ENCODE peak calls at places on chromosomes 13 and 19, in nine cellular contexts. One of them, this sample, is unnamed.

GRCh38 chr13:31880849-31881494 is 141.6 kb downstream of the RXFP2 start:
- DNase-seq in iris pigment epithelial cell: peak
- DNase-seq in fibroblast of pulmonary artery: no peak
- DNase-seq in NCI-H460: no peak
- DNase-seq in NCI-H2081: no peak
- DNase-seq in T-helper 2 cell: no peak
- DNase-seq in caudate nucleus: no peak
- DNase-seq in DMS53: no peak
- DNase-seq in memory B cell: no peak
- DNase-seq in this sample: no peak

GRCh38 chr13:113791761-113792160 is 32.7 kb downstream of the TMEM255B start:
- DNase-seq in iris pigment epithelial cell: no peak
- DNase-seq in fibroblast of pulmonary artery: no peak
- DNase-seq in NCI-H460: no peak
- DNase-seq in NCI-H2081: no peak
- DNase-seq in T-helper 2 cell: no peak
- DNase-seq in caudate nucleus: no peak
- DNase-seq in DMS53: no peak
- DNase-seq in memory B cell: no peak
- DNase-seq in this sample: no peak

GRCh38 chr13:77533875-77534788 is 1.4 kb upstream of the SCEL start:
- DNase-seq in iris pigment epithelial cell: peak
- DNase-seq in fibroblast of pulmonary artery: no peak
- DNase-seq in NCI-H460: no peak
- DNase-seq in NCI-H2081: no peak
- DNase-seq in T-helper 2 cell: no peak
- DNase-seq in caudate nucleus: no peak
- DNase-seq in DMS53: peak
- DNase-seq in memory B cell: no peak
- DNase-seq in this sample: no peak

GRCh38 chr13:66922444-66922843 is 307.7 kb downstream of the PCDH9 start:
- DNase-seq in iris pigment epithelial cell: no peak
- DNase-seq in fibroblast of pulmonary artery: no peak
- DNase-seq in NCI-H460: no peak
- DNase-seq in NCI-H2081: no peak
- DNase-seq in T-helper 2 cell: no peak
- DNase-seq in caudate nucleus: no peak
- DNase-seq in DMS53: no peak
- DNase-seq in memory B cell: no peak
- DNase-seq in this sample: no peak

GRCh38 chr13:101783554-101783953 is 331.1 kb downstream of the ITGBL1 start:
- DNase-seq in iris pigment epithelial cell: no peak
- DNase-seq in fibroblast of pulmonary artery: no peak
- DNase-seq in NCI-H460: no peak
- DNase-seq in NCI-H2081: no peak
- DNase-seq in T-helper 2 cell: no peak
- DNase-seq in caudate nucleus: no peak
- DNase-seq in DMS53: no peak
- DNase-seq in memory B cell: no peak
- DNase-seq in this sample: no peak

GRCh38 chr19:31330761-31331160 is 18.5 kb downstream of the TSHZ3 start:
- DNase-seq in iris pigment epithelial cell: no peak
- DNase-seq in fibroblast of pulmonary artery: no peak
- DNase-seq in NCI-H460: no peak
- DNase-seq in NCI-H2081: no peak
- DNase-seq in T-helper 2 cell: no peak
- DNase-seq in caudate nucleus: no peak
- DNase-seq in DMS53: no peak
- DNase-seq in memory B cell: no peak
- DNase-seq in this sample: no peak

GRCh38 chr13:55244991-55245644 is 1895.6 kb upstream of the PRR20A start:
- DNase-seq in iris pigment epithelial cell: no peak
- DNase-seq in fibroblast of pulmonary artery: no peak
- DNase-seq in NCI-H460: peak
- DNase-seq in NCI-H2081: peak
- DNase-seq in T-helper 2 cell: no peak
- DNase-seq in caudate nucleus: no peak
- DNase-seq in DMS53: peak
- DNase-seq in memory B cell: no peak
- DNase-seq in this sample: no peak

GRCh38 chr13:95641291-95641811 is 3.2 kb downstream of the DZIP1 start:
- DNase-seq in iris pigment epithelial cell: peak
- DNase-seq in fibroblast of pulmonary artery: peak
- DNase-seq in NCI-H460: no peak
- DNase-seq in NCI-H2081: no peak
- DNase-seq in T-helper 2 cell: no peak
- DNase-seq in caudate nucleus: peak
- DNase-seq in DMS53: peak
- DNase-seq in memory B cell: no peak
- DNase-seq in this sample: no peak

GRCh38 chr13:30371649-30372265 is 50.5 kb upstream of the UBE2L5 start:
- DNase-seq in iris pigment epithelial cell: peak
- DNase-seq in fibroblast of pulmonary artery: peak
- DNase-seq in NCI-H460: no peak
- DNase-seq in NCI-H2081: no peak
- DNase-seq in T-helper 2 cell: peak
- DNase-seq in caudate nucleus: no peak
- DNase-seq in DMS53: peak
- DNase-seq in memory B cell: peak
- DNase-seq in this sample: peak

GRCh38 chr13:34410653-34411052 is 531.4 kb upstream of the NBEA start:
- DNase-seq in iris pigment epithelial cell: no peak
- DNase-seq in fibroblast of pulmonary artery: peak
- DNase-seq in NCI-H460: no peak
- DNase-seq in NCI-H2081: no peak
- DNase-seq in T-helper 2 cell: no peak
- DNase-seq in caudate nucleus: no peak
- DNase-seq in DMS53: no peak
- DNase-seq in memory B cell: no peak
- DNase-seq in this sample: no peak

GRCh38 chr13:21826214-21827015 is 155.5 kb downstream of the FGF9 start:
- DNase-seq in iris pigment epithelial cell: no peak
- DNase-seq in fibroblast of pulmonary artery: no peak
- DNase-seq in NCI-H460: no peak
- DNase-seq in NCI-H2081: no peak
- DNase-seq in T-helper 2 cell: no peak
- DNase-seq in caudate nucleus: no peak
- DNase-seq in DMS53: peak
- DNase-seq in memory B cell: no peak
- DNase-seq in this sample: no peak

GRCh38 chr13:21232599-21232998 is 56.1 kb downstream of the MRPL57 start:
- DNase-seq in iris pigment epithelial cell: no peak
- DNase-seq in fibroblast of pulmonary artery: no peak
- DNase-seq in NCI-H460: no peak
- DNase-seq in NCI-H2081: no peak
- DNase-seq in T-helper 2 cell: no peak
- DNase-seq in caudate nucleus: no peak
- DNase-seq in DMS53: no peak
- DNase-seq in memory B cell: no peak
- DNase-seq in this sample: no peak

GRCh38 chr19:17681505-17682125 is 6.5 kb downstream of the UNC13A start:
- DNase-seq in iris pigment epithelial cell: peak
- DNase-seq in fibroblast of pulmonary artery: peak
- DNase-seq in NCI-H460: peak
- DNase-seq in NCI-H2081: no peak
- DNase-seq in T-helper 2 cell: no peak
- DNase-seq in caudate nucleus: no peak
- DNase-seq in DMS53: no peak
- DNase-seq in memory B cell: no peak
- DNase-seq in this sample: no peak

GRCh38 chr13:105804561-105805190 is 730.8 kb downstream of the EFNB2 start:
- DNase-seq in iris pigment epithelial cell: peak
- DNase-seq in fibroblast of pulmonary artery: peak
- DNase-seq in NCI-H460: no peak
- DNase-seq in NCI-H2081: no peak
- DNase-seq in T-helper 2 cell: no peak
- DNase-seq in caudate nucleus: no peak
- DNase-seq in DMS53: no peak
- DNase-seq in memory B cell: no peak
- DNase-seq in this sample: no peak

GRCh38 chr19:10478903-10479384 is 24.2 kb downstream of the KEAP1 start:
- DNase-seq in iris pigment epithelial cell: peak
- DNase-seq in fibroblast of pulmonary artery: peak
- DNase-seq in NCI-H460: peak
- DNase-seq in NCI-H2081: peak
- DNase-seq in T-helper 2 cell: peak
- DNase-seq in caudate nucleus: peak
- DNase-seq in DMS53: peak
- DNase-seq in memory B cell: peak
- DNase-seq in this sample: peak

GRCh38 chr19:48738557-48739399 is 1.6 kb downstream of the RASIP1 start:
- DNase-seq in iris pigment epithelial cell: peak
- DNase-seq in fibroblast of pulmonary artery: peak
- DNase-seq in NCI-H460: peak
- DNase-seq in NCI-H2081: peak
- DNase-seq in T-helper 2 cell: peak
- DNase-seq in caudate nucleus: peak
- DNase-seq in DMS53: peak
- DNase-seq in memory B cell: peak
- DNase-seq in this sample: peak

GRCh38 chr19:30146346-30146745 is 204.3 kb downstream of the URI1 start:
- DNase-seq in iris pigment epithelial cell: no peak
- DNase-seq in fibroblast of pulmonary artery: no peak
- DNase-seq in NCI-H460: no peak
- DNase-seq in NCI-H2081: no peak
- DNase-seq in T-helper 2 cell: no peak
- DNase-seq in caudate nucleus: no peak
- DNase-seq in DMS53: no peak
- DNase-seq in memory B cell: no peak
- DNase-seq in this sample: no peak

GRCh38 chr13:51844862-51845573 is at the start of gene TMEM272:
- DNase-seq in iris pigment epithelial cell: peak
- DNase-seq in fibroblast of pulmonary artery: peak
- DNase-seq in NCI-H460: peak
- DNase-seq in NCI-H2081: peak
- DNase-seq in T-helper 2 cell: no peak
- DNase-seq in caudate nucleus: peak
- DNase-seq in DMS53: peak
- DNase-seq in memory B cell: peak
- DNase-seq in this sample: peak

GRCh38 chr19:53853707-53854106 is 14.0 kb upstream of the MYADM start:
- DNase-seq in iris pigment epithelial cell: no peak
- DNase-seq in fibroblast of pulmonary artery: no peak
- DNase-seq in NCI-H460: no peak
- DNase-seq in NCI-H2081: no peak
- DNase-seq in T-helper 2 cell: no peak
- DNase-seq in caudate nucleus: no peak
- DNase-seq in DMS53: no peak
- DNase-seq in memory B cell: no peak
- DNase-seq in this sample: no peak

GRCh38 chr13:107835339-107836018 is 379.9 kb downstream of the LIG4 start:
- DNase-seq in iris pigment epithelial cell: peak
- DNase-seq in fibroblast of pulmonary artery: peak
- DNase-seq in NCI-H460: no peak
- DNase-seq in NCI-H2081: no peak
- DNase-seq in T-helper 2 cell: no peak
- DNase-seq in caudate nucleus: no peak
- DNase-seq in DMS53: no peak
- DNase-seq in memory B cell: no peak
- DNase-seq in this sample: no peak

GRCh38 chr13:44352671-44353070 is 21.0 kb upstream of the SERP2 start:
- DNase-seq in iris pigment epithelial cell: no peak
- DNase-seq in fibroblast of pulmonary artery: no peak
- DNase-seq in NCI-H460: no peak
- DNase-seq in NCI-H2081: no peak
- DNase-seq in T-helper 2 cell: peak
- DNase-seq in caudate nucleus: no peak
- DNase-seq in DMS53: no peak
- DNase-seq in memory B cell: no peak
- DNase-seq in this sample: no peak

GRCh38 chr13:79973533-79973963 is 367.4 kb downstream of the SPRY2 start:
- DNase-seq in iris pigment epithelial cell: peak
- DNase-seq in fibroblast of pulmonary artery: no peak
- DNase-seq in NCI-H460: no peak
- DNase-seq in NCI-H2081: no peak
- DNase-seq in T-helper 2 cell: no peak
- DNase-seq in caudate nucleus: no peak
- DNase-seq in DMS53: peak
- DNase-seq in memory B cell: no peak
- DNase-seq in this sample: no peak

GRCh38 chr13:75445717-75446529 is 36.0 kb downstream of the TBC1D4 start:
- DNase-seq in iris pigment epithelial cell: peak
- DNase-seq in fibroblast of pulmonary artery: peak
- DNase-seq in NCI-H460: no peak
- DNase-seq in NCI-H2081: no peak
- DNase-seq in T-helper 2 cell: no peak
- DNase-seq in caudate nucleus: no peak
- DNase-seq in DMS53: no peak
- DNase-seq in memory B cell: no peak
- DNase-seq in this sample: no peak

GRCh38 chr13:55602784-55603183 is 1537.9 kb upstream of the PRR20A start:
- DNase-seq in iris pigment epithelial cell: no peak
- DNase-seq in fibroblast of pulmonary artery: no peak
- DNase-seq in NCI-H460: no peak
- DNase-seq in NCI-H2081: no peak
- DNase-seq in T-helper 2 cell: no peak
- DNase-seq in caudate nucleus: no peak
- DNase-seq in DMS53: no peak
- DNase-seq in memory B cell: no peak
- DNase-seq in this sample: no peak

GRCh38 chr19:4369888-4370260 is 26.5 kb downstream of the MPND start:
- DNase-seq in iris pigment epithelial cell: no peak
- DNase-seq in fibroblast of pulmonary artery: no peak
- DNase-seq in NCI-H460: peak
- DNase-seq in NCI-H2081: no peak
- DNase-seq in T-helper 2 cell: peak
- DNase-seq in caudate nucleus: peak
- DNase-seq in DMS53: peak
- DNase-seq in memory B cell: peak
- DNase-seq in this sample: peak

GRCh38 chr19:36851898-36852297 is 1.2 kb downstream of the ZNF345 start:
- DNase-seq in iris pigment epithelial cell: no peak
- DNase-seq in fibroblast of pulmonary artery: no peak
- DNase-seq in NCI-H460: no peak
- DNase-seq in NCI-H2081: no peak
- DNase-seq in T-helper 2 cell: no peak
- DNase-seq in caudate nucleus: no peak
- DNase-seq in DMS53: no peak
- DNase-seq in memory B cell: no peak
- DNase-seq in this sample: no peak

GRCh38 chr19:12065100-12065538 is 588 bp downstream of the ZNF844 start:
- DNase-seq in iris pigment epithelial cell: peak
- DNase-seq in fibroblast of pulmonary artery: peak
- DNase-seq in NCI-H460: no peak
- DNase-seq in NCI-H2081: peak
- DNase-seq in T-helper 2 cell: no peak
- DNase-seq in caudate nucleus: peak
- DNase-seq in DMS53: peak
- DNase-seq in memory B cell: no peak
- DNase-seq in this sample: no peak

GRCh38 chr13:29497137-29497654 is 98.3 kb downstream of the SLC7A1 start:
- DNase-seq in iris pigment epithelial cell: peak
- DNase-seq in fibroblast of pulmonary artery: peak
- DNase-seq in NCI-H460: no peak
- DNase-seq in NCI-H2081: no peak
- DNase-seq in T-helper 2 cell: no peak
- DNase-seq in caudate nucleus: no peak
- DNase-seq in DMS53: no peak
- DNase-seq in memory B cell: no peak
- DNase-seq in this sample: no peak

GRCh38 chr19:16070366-16070990 is 5.8 kb upstream of the TPM4 start:
- DNase-seq in iris pigment epithelial cell: no peak
- DNase-seq in fibroblast of pulmonary artery: no peak
- DNase-seq in NCI-H460: peak
- DNase-seq in NCI-H2081: no peak
- DNase-seq in T-helper 2 cell: peak
- DNase-seq in caudate nucleus: no peak
- DNase-seq in DMS53: peak
- DNase-seq in memory B cell: peak
- DNase-seq in this sample: peak

GRCh38 chr19:13738073-13738472 is 26.2 kb upstream of the MRI1 start:
- DNase-seq in iris pigment epithelial cell: no peak
- DNase-seq in fibroblast of pulmonary artery: no peak
- DNase-seq in NCI-H460: no peak
- DNase-seq in NCI-H2081: no peak
- DNase-seq in T-helper 2 cell: no peak
- DNase-seq in caudate nucleus: no peak
- DNase-seq in DMS53: no peak
- DNase-seq in memory B cell: no peak
- DNase-seq in this sample: no peak

GRCh38 chr19:28021316-28022185 is 1191.4 kb downstream of the UQCRFS1 start:
- DNase-seq in iris pigment epithelial cell: no peak
- DNase-seq in fibroblast of pulmonary artery: no peak
- DNase-seq in NCI-H460: no peak
- DNase-seq in NCI-H2081: no peak
- DNase-seq in T-helper 2 cell: no peak
- DNase-seq in caudate nucleus: no peak
- DNase-seq in DMS53: no peak
- DNase-seq in memory B cell: no peak
- DNase-seq in this sample: no peak